ENCODE peak calls at places on chromosomes 6 and 20, in nine cellular contexts. G is progenitor cell of endocrine pancreas, T is NAMALWA, D is IMR-90, F is COLO829, L is hepatic stellate cell, R is GM23248, O is NCI-H345, J is RPMI7951. N is an unnamed sample.

GRCh38 chr6:5569491-5569890 is 308.2 kb downstream of the FARS2 start:
- DNase-seq in O (no peak), J (no peak), D (peak), L (no peak), T (no peak), G (no peak), R (peak), F (no peak), N (no peak)

GRCh38 chr20:45611054-45611453 is 18.5 kb upstream of the WFDC10A start:
- DNase-seq in F (peak), O (no peak), L (no peak), R (peak), D (peak), T (no peak), G (no peak), J (peak), N (peak)

GRCh38 chr20:62604796-62605195 is 37.5 kb upstream of the SLCO4A1 start:
- DNase-seq in G (no peak), J (no peak), D (no peak), O (no peak), L (no peak), T (no peak), F (no peak), R (no peak), N (no peak)

GRCh38 chr6:132133734-132134490 is 182.7 kb upstream of the CCN2 start:
- DNase-seq in D (peak), O (no peak), R (peak), F (no peak), J (no peak), G (no peak), T (peak), L (no peak), N (peak)

GRCh38 chr6:108660251-108660650 is 99.5 kb downstream of the FOXO3 start:
- DNase-seq in G (no peak), R (no peak), J (no peak), T (no peak), D (no peak), F (no peak), L (no peak), O (no peak), N (no peak)

GRCh38 chr6:75934643-75935472 is 137.6 kb downstream of the IMPG1 start:
- DNase-seq in R (peak), J (peak), O (peak), D (peak), F (peak), T (peak), L (peak), G (peak), N (peak)

GRCh38 chr6:149813351-149813750 is 50.8 kb downstream of the LRP11 start:
- DNase-seq in G (no peak), R (no peak), F (no peak), D (no peak), J (no peak), O (no peak), T (no peak), L (no peak), N (no peak)

GRCh38 chr6:144931172-144932035 is 646.3 kb downstream of the UTRN start:
- DNase-seq in J (peak), D (peak), O (peak), T (peak), R (peak), G (no peak), L (peak), F (no peak), N (peak)

GRCh38 chr20:63233924-63234323 is 1.8 kb upstream of the BIRC7 start:
- DNase-seq in J (no peak), O (no peak), T (no peak), G (no peak), F (no peak), L (no peak), R (no peak), D (no peak), N (no peak)

N was measured in AG20443.